ENCODE peak calls at places on chromosomes 16 and 17, in nine cellular contexts. Z is A549; P is activated CD4-positive, alpha-beta T cell treated with anti-CD3 and anti-CD28 coated beads, Interleukin-2, amount 50 U/mL, for 48 hours; D is putamen; O is progenitor cell of endocrine pancreas; V is Peyer's patch; B is erythroblast; L is H54; E is psoas muscle. I is an unnamed sample.

GRCh38 chr17:79214459-79214858 is 139.8 kb downstream of the ENGASE start:
- DNase-seq in V (no peak), O (no peak), Z (no peak), P (no peak), L (no peak), E (no peak), D (no peak), B (no peak), I (no peak)

GRCh38 chr16:89048087-89048729 is 45.4 kb upstream of the ACSF3 start:
- DNase-seq in B (no peak), O (no peak), Z (no peak), L (no peak), V (no peak), P (no peak), D (no peak), E (peak; percentile 4), I (no peak)

GRCh38 chr17:63511331-63511730 is 11.8 kb upstream of the KCNH6 start:
- DNase-seq in Z (no peak), D (no peak), L (no peak), E (no peak), V (no peak), P (no peak), O (no peak), B (no peak), I (no peak)

GRCh38 chr17:47188266-47188665 is 829 bp downstream of the CDC27 start:
- DNase-seq in O (no peak), L (peak; percentile 29), D (no peak), E (no peak), B (peak; percentile 87), Z (peak; percentile 24), V (no peak), P (no peak), I (no peak)

GRCh38 chr17:41793749-41794602 is 7.5 kb upstream of the JUP start:
- DNase-seq in Z (no peak), V (peak; percentile 59), B (peak; percentile 49), D (no peak), P (no peak), L (no peak), E (no peak), O (no peak), I (no peak)

GRCh38 chr16:67883146-67883871 is 1.4 kb upstream of the NRN1L start:
- DNase-seq in O (no peak), Z (no peak), D (no peak), B (no peak), L (no peak), V (peak; percentile 75), E (no peak), P (no peak), I (no peak)

GRCh38 chr16:75632857-75633256 is 9.8 kb upstream of the ADAT1 start:
- DNase-seq in V (no peak), D (no peak), Z (no peak), B (no peak), L (no peak), O (no peak), E (no peak), P (no peak), I (no peak)

GRCh38 chr17:57603978-57604377 is 141.1 kb downstream of the CCDC182 start:
- DNase-seq in O (no peak), V (peak; percentile 86), P (peak; percentile 74), D (no peak), Z (no peak), E (no peak), B (no peak), L (no peak), I (no peak)

GRCh38 chr16:2842340-2843000 is 12.4 kb downstream of the ZG16B start:
- DNase-seq in O (no peak), E (peak; percentile 72), V (peak; percentile 71), Z (peak; percentile 51), D (no peak), B (peak; percentile 74), P (peak; percentile 88), L (no peak), I (no peak)

GRCh38 chr16:159136-159849 is 6.5 kb upstream of the HBM start:
- DNase-seq in O (no peak), E (no peak), B (no peak), P (no peak), D (no peak), Z (no peak), V (no peak), L (no peak), I (no peak)

GRCh38 chr17:63845509-63845908 is 3.0 kb upstream of the SMARCD2 start:
- DNase-seq in D (no peak), L (no peak), V (no peak), E (no peak), B (no peak), O (no peak), P (no peak), Z (no peak), I (no peak)

GRCh38 chr17:70523407-70523806 is 354.1 kb downstream of the KCNJ2 start:
- DNase-seq in L (no peak), V (no peak), B (no peak), D (no peak), E (no peak), O (no peak), Z (no peak), P (no peak), I (no peak)

GRCh38 chr16:67294927-67295326 is 15.6 kb downstream of the PLEKHG4 start:
- DNase-seq in D (no peak), L (no peak), O (no peak), B (no peak), V (no peak), E (no peak), Z (no peak), P (no peak), I (no peak)

GRCh38 chr17:36463916-36464764 is 22.3 kb upstream of the ZNHIT3 start:
- DNase-seq in L (peak; percentile 90), Z (peak; percentile 76), B (peak; percentile 89), V (peak; percentile 68), P (peak; percentile 61), E (peak; percentile 53), O (peak; percentile 84), D (no peak), I (no peak)

GRCh38 chr17:45229681-45230409 is 8.2 kb downstream of the FMNL1 start:
- DNase-seq in B (no peak), P (peak; percentile 67), D (no peak), Z (no peak), O (no peak), E (peak; percentile 45), L (no peak), V (no peak), I (no peak)

GRCh38 chr16:23709536-23709935 is 3.5 kb downstream of the ERN2 start:
- DNase-seq in Z (no peak), L (no peak), B (no peak), P (no peak), V (no peak), D (no peak), O (no peak), E (no peak), I (no peak)

GRCh38 chr17:69525920-69526841 is 111.7 kb downstream of the MAP2K6 start:
- DNase-seq in E (peak; percentile 50), L (no peak), B (peak; percentile 37), Z (peak; percentile 74), D (peak; percentile 60), O (peak; percentile 11), P (peak; percentile 8), V (peak; percentile 81), I (peak; percentile 48)

GRCh38 chr16:22625948-22626347 is 115.3 kb downstream of the NPIPB5 start:
- DNase-seq in B (no peak), P (no peak), L (no peak), D (no peak), Z (no peak), E (no peak), O (no peak), V (no peak), I (no peak)

GRCh38 chr17:82065193-82065637 is 389 bp downstream of the DUS1L start:
- DNase-seq in L (peak; percentile 65), Z (no peak), D (no peak), P (no peak), B (peak; percentile 73), V (no peak), E (no peak), O (no peak), I (no peak)

GRCh38 chr16:87303431-87303930 is 13.7 kb downstream of the C16orf95 start:
- DNase-seq in Z (no peak), P (no peak), B (no peak), O (no peak), L (peak; percentile 52), D (no peak), V (no peak), E (no peak), I (no peak)

GRCh38 chr17:39716073-39716818 is 14.1 kb downstream of the MIEN1 start:
- DNase-seq in V (no peak), L (no peak), B (no peak), O (no peak), Z (no peak), D (no peak), P (no peak), E (no peak), I (no peak)

GRCh38 chr17:64418506-64419339 is 28.1 kb upstream of the PECAM1 start:
- DNase-seq in B (peak; percentile 57), D (peak; percentile 41), V (no peak), E (no peak), Z (peak; percentile 75), L (peak; percentile 64), O (no peak), P (no peak), I (no peak)

GRCh38 chr17:11803635-11804034 is 193.6 kb downstream of the ZNF18 start:
- DNase-seq in B (no peak), O (no peak), D (no peak), E (no peak), L (no peak), P (no peak), V (no peak), Z (no peak), I (no peak)

GRCh38 chr17:79814966-79815835 is 18.3 kb upstream of the CBX8 start:
- DNase-seq in D (no peak), L (no peak), B (no peak), E (peak; percentile 57), Z (no peak), O (no peak), P (no peak), V (no peak), I (no peak)

GRCh38 chr16:65657051-65657450 is 535.2 kb upstream of the CDH11 start:
- DNase-seq in V (no peak), P (no peak), D (no peak), L (no peak), O (no peak), E (no peak), B (no peak), Z (no peak), I (no peak)

GRCh38 chr16:15460601-15461000 is 26.2 kb downstream of the BMERB1 start:
- DNase-seq in V (no peak), D (peak; percentile 32), Z (no peak), B (no peak), P (no peak), L (no peak), E (no peak), O (no peak), I (no peak)

GRCh38 chr17:74408830-74409229 is 23.1 kb upstream of the GPRC5C start:
- DNase-seq in P (no peak), V (no peak), D (no peak), E (no peak), B (no peak), O (no peak), Z (no peak), L (no peak), I (no peak)

GRCh38 chr17:81484195-81484979 is 28.2 kb downstream of the ACTG1 start:
- DNase-seq in P (peak; percentile 88), E (peak; percentile 90), O (peak; percentile 91), Z (peak; percentile 88), B (peak; percentile 85), L (peak; percentile 93), V (peak; percentile 95), D (peak; percentile 84), I (no peak)

I was measured in Panc1.